ENCODE peak calls at places on chromosomes 1 and 21, in ten cellular contexts. T is endothelial cell; E is effector memory CD8-positive, alpha-beta T cell; C is KG1; D is H9; H is non-pigmented ciliary epithelial cell; J is SHP77 treated with DMSO at 0.1 percent for 48 hours; P is stimulated activated CD4-positive, alpha-beta T cell treated with anti-CD3 and anti-CD28 coated beads, Interleukin-1b, Interleukin-23, amount 100 ng/mL, for 48 hours; W is sciatic nerve; K is effector memory CD4-positive, alpha-beta T cell. Y is an unnamed sample.

GRCh38 chr1:53625049-53625448 is 113.9 kb downstream of the GLIS1 start:
- DNase-seq in T (no peak), E (no peak), C (no peak), D (no peak), H (no peak), J (no peak), P (no peak), W (peak), K (no peak), Y (no peak)

GRCh38 chr1:175877939-175878730 is 134.7 kb upstream of the TNR start:
- DNase-seq in T (no peak), E (no peak), C (no peak), D (no peak), H (no peak), J (no peak), P (no peak), W (no peak), K (no peak), Y (no peak)

GRCh38 chr1:198253668-198254067 is 96.9 kb downstream of the NEK7 start:
- DNase-seq in T (no peak), E (no peak), C (no peak), D (no peak), H (no peak), J (no peak), P (no peak), W (no peak), K (no peak), Y (no peak)

GRCh38 chr1:118335372-118335771 is 150.3 kb upstream of the SPAG17 start:
- DNase-seq in T (no peak), E (no peak), C (no peak), D (no peak), H (no peak), J (no peak), P (no peak), W (no peak), K (no peak), Y (no peak)

GRCh38 chr1:225845633-225846259 is 35.8 kb downstream of the EPHX1 start:
- DNase-seq in T (peak), E (no peak), C (no peak), D (peak), H (peak), J (peak), P (no peak), W (peak), K (no peak), Y (peak)

GRCh38 chr1:10046356-10047085 is 13.8 kb downstream of the UBE4B start:
- DNase-seq in T (no peak), E (no peak), C (no peak), D (no peak), H (no peak), J (no peak), P (no peak), W (no peak), K (no peak), Y (no peak)

GRCh38 chr1:17437260-17438175 is 2.0 kb downstream of the RCC2 start:
- DNase-seq in T (peak), E (peak), C (peak), D (no peak), H (no peak), J (no peak), P (peak), W (peak), K (peak), Y (peak)

GRCh38 chr21:42332557-42332956 is 17.3 kb upstream of the TFF3 start:
- DNase-seq in T (no peak), E (no peak), C (no peak), D (no peak), H (no peak), J (no peak), P (no peak), W (no peak), K (no peak), Y (no peak)

GRCh38 chr1:160827418-160827817 is 31.4 kb downstream of the LY9 start:
- DNase-seq in T (no peak), E (no peak), C (no peak), D (no peak), H (no peak), J (no peak), P (no peak), W (no peak), K (no peak), Y (no peak)

GRCh38 chr1:59678809-59679228 is 135.9 kb upstream of the HOOK1 start:
- DNase-seq in T (no peak), E (no peak), C (peak), D (no peak), H (peak), J (no peak), P (no peak), W (no peak), K (no peak), Y (no peak)

GRCh38 chr21:43211085-43212071 is 42.6 kb downstream of the CRYAA start:
- DNase-seq in T (no peak), E (no peak), C (no peak), D (peak), H (no peak), J (peak), P (no peak), W (peak), K (no peak), Y (peak)

GRCh38 chr21:44601596-44602473 is 1.4 kb downstream of the KRTAP10-7 start:
- DNase-seq in T (no peak), E (no peak), C (no peak), D (no peak), H (no peak), J (no peak), P (no peak), W (no peak), K (no peak), Y (no peak)

GRCh38 chr1:180948357-180948756 is 35.7 kb downstream of the KIAA1614 start:
- DNase-seq in T (no peak), E (no peak), C (no peak), D (no peak), H (no peak), J (no peak), P (no peak), W (no peak), K (no peak), Y (no peak)

GRCh38 chr1:22018583-22019559 is 17.4 kb downstream of the CELA3A start:
- DNase-seq in T (no peak), E (peak), C (peak), D (no peak), H (peak), J (no peak), P (peak), W (no peak), K (peak), Y (peak)

GRCh38 chr21:32463367-32463766 is 50.9 kb downstream of the EVA1C start:
- DNase-seq in T (no peak), E (no peak), C (no peak), D (no peak), H (no peak), J (no peak), P (no peak), W (no peak), K (no peak), Y (no peak)

GRCh38 chr1:45403298-45404079 is 63.2 kb upstream of the MUTYH start:
- DNase-seq in T (no peak), E (no peak), C (no peak), D (no peak), H (no peak), J (no peak), P (no peak), W (no peak), K (no peak), Y (no peak)

GRCh38 chr21:15210235-15210678 is 145.5 kb upstream of the NRIP1 start:
- DNase-seq in T (no peak), E (no peak), C (no peak), D (peak), H (no peak), J (no peak), P (no peak), W (peak), K (no peak), Y (no peak)

GRCh38 chr1:6507037-6507428 is 15.6 kb upstream of the PLEKHG5 start:
- DNase-seq in T (no peak), E (no peak), C (peak), D (no peak), H (no peak), J (no peak), P (no peak), W (no peak), K (no peak), Y (no peak)

GRCh38 chr1:178418284-178418955 is 78.3 kb downstream of the CLEC20A start:
- DNase-seq in T (no peak), E (no peak), C (no peak), D (no peak), H (no peak), J (no peak), P (no peak), W (no peak), K (no peak), Y (no peak)

GRCh38 chr21:39077816-39078215 is 105.4 kb downstream of the PSMG1 start:
- DNase-seq in T (no peak), E (no peak), C (no peak), D (no peak), H (no peak), J (no peak), P (no peak), W (no peak), K (no peak), Y (no peak)

GRCh38 chr1:53578358-53578757 is 119.2 kb downstream of the DMRTB1 start:
- DNase-seq in T (no peak), E (no peak), C (no peak), D (no peak), H (no peak), J (no peak), P (no peak), W (no peak), K (no peak), Y (no peak)

GRCh38 chr1:226250511-226250910 is 27.0 kb downstream of the MIXL1 start:
- DNase-seq in T (no peak), E (no peak), C (no peak), D (no peak), H (no peak), J (no peak), P (no peak), W (no peak), K (no peak), Y (no peak)

GRCh38 chr1:37616330-37616729 is 18.4 kb downstream of the RSPO1 start:
- DNase-seq in T (no peak), E (no peak), C (no peak), D (no peak), H (no peak), J (no peak), P (no peak), W (no peak), K (no peak), Y (no peak)

GRCh38 chr1:237042467-237042891 is 495 bp downstream of the RYR2 start:
- DNase-seq in T (no peak), E (no peak), C (no peak), D (no peak), H (no peak), J (no peak), P (no peak), W (no peak), K (no peak), Y (peak)

GRCh38 chr1:2822621-2823145 is 21.2 kb upstream of the TTC34 start:
- DNase-seq in T (no peak), E (no peak), C (no peak), D (no peak), H (no peak), J (no peak), P (no peak), W (no peak), K (no peak), Y (no peak)

GRCh38 chr1:8987881-8988617 is 38.2 kb downstream of the SLC2A7 start:
- DNase-seq in T (peak), E (peak), C (peak), D (peak), H (no peak), J (peak), P (peak), W (peak), K (peak), Y (peak)

GRCh38 chr21:45982758-45983731 is 1.5 kb downstream of the COL6A1 start:
- DNase-seq in T (peak), E (no peak), C (no peak), D (no peak), H (no peak), J (no peak), P (no peak), W (peak), K (no peak), Y (no peak)

GRCh38 chr1:154993572-154994268 is at the start of gene LENEP:
- DNase-seq in T (no peak), E (no peak), C (no peak), D (peak), H (no peak), J (no peak), P (no peak), W (no peak), K (no peak), Y (no peak)

GRCh38 chr1:246961939-246962373 is 30.2 kb upstream of the AHCTF1 start:
- DNase-seq in T (no peak), E (no peak), C (peak), D (no peak), H (no peak), J (no peak), P (no peak), W (no peak), K (no peak), Y (no peak)

GRCh38 chr1:235843458-235843857 is 23.2 kb downstream of the LYST start:
- DNase-seq in T (no peak), E (no peak), C (no peak), D (no peak), H (no peak), J (peak), P (no peak), W (no peak), K (no peak), Y (peak)

GRCh38 chr1:244319283-244320132 is 132.2 kb downstream of the ADSS2 start:
- DNase-seq in T (no peak), E (peak), C (peak), D (peak), H (peak), J (no peak), P (peak), W (no peak), K (peak), Y (no peak)

GRCh38 chr1:86650065-86650464 is 54.3 kb upstream of the SH3GLB1 start:
- DNase-seq in T (no peak), E (no peak), C (no peak), D (no peak), H (no peak), J (no peak), P (no peak), W (no peak), K (no peak), Y (peak)

GRCh38 chr1:200224315-200224714 is 185.5 kb downstream of the ZNF281 start:
- DNase-seq in T (no peak), E (no peak), C (no peak), D (no peak), H (no peak), J (no peak), P (no peak), W (no peak), K (no peak), Y (no peak)

GRCh38 chr1:234602334-234603220 is 7.4 kb downstream of the IRF2BP2 start:
- DNase-seq in T (no peak), E (no peak), C (no peak), D (no peak), H (peak), J (peak), P (peak), W (no peak), K (no peak), Y (no peak)